ENCODE peak calls at places on chromosomes 3 and 15, in eight cellular contexts. One of them, this sample, is unnamed.

GRCh38 chr15:101088788-101089578 is 162.9 kb downstream of the CHSY1 start:
- DNase-seq in K562: peak; percentile 77
- DNase-seq in suprapubic skin: peak; percentile 77
- DNase-seq in vagina: no peak
- DNase-seq in Panc1: peak; percentile 15
- DNase-seq in spleen: peak; percentile 96
- DNase-seq in esophagus muscularis mucosa: no peak
- DNase-seq in GM23338: peak; percentile 75
- DNase-seq in this sample: peak; percentile 84

GRCh38 chr3:69143605-69144004 is 21.2 kb upstream of the LMOD3 start:
- DNase-seq in GM23338: peak; percentile 24
- DNase-seq in vagina: no peak
- DNase-seq in esophagus muscularis mucosa: no peak
- DNase-seq in spleen: no peak
- DNase-seq in K562: peak; percentile 7
- DNase-seq in Panc1: no peak
- DNase-seq in suprapubic skin: no peak
- DNase-seq in this sample: no peak

GRCh38 chr3:194971965-194972364 is 286.3 kb downstream of the FAM43A start:
- DNase-seq in vagina: peak; percentile 52
- DNase-seq in Panc1: no peak
- DNase-seq in suprapubic skin: no peak
- DNase-seq in K562: no peak
- DNase-seq in esophagus muscularis mucosa: peak; percentile 55
- DNase-seq in GM23338: peak; percentile 11
- DNase-seq in spleen: no peak
- DNase-seq in this sample: no peak

GRCh38 chr3:42696356-42697301 is 6.0 kb downstream of the HHATL start:
- DNase-seq in esophagus muscularis mucosa: no peak
- DNase-seq in K562: no peak
- DNase-seq in vagina: peak; percentile 90
- DNase-seq in spleen: no peak
- DNase-seq in suprapubic skin: no peak
- DNase-seq in Panc1: no peak
- DNase-seq in GM23338: no peak
- DNase-seq in this sample: peak; percentile 17

GRCh38 chr3:189967254-189967865 is 153.3 kb downstream of the P3H2 start:
- DNase-seq in Panc1: peak; percentile 75
- DNase-seq in vagina: no peak
- DNase-seq in K562: peak; percentile 29
- DNase-seq in spleen: no peak
- DNase-seq in suprapubic skin: no peak
- DNase-seq in esophagus muscularis mucosa: no peak
- DNase-seq in GM23338: peak; percentile 88
- DNase-seq in this sample: no peak

GRCh38 chr15:98650871-98651481 is 2.6 kb downstream of the IGF1R start:
- DNase-seq in vagina: no peak
- DNase-seq in esophagus muscularis mucosa: no peak
- DNase-seq in suprapubic skin: no peak
- DNase-seq in Panc1: no peak
- DNase-seq in K562: no peak
- DNase-seq in spleen: no peak
- DNase-seq in GM23338: no peak
- DNase-seq in this sample: peak; percentile 49

GRCh38 chr3:172501560-172501959 is 21.7 kb downstream of the TNFSF10 start:
- DNase-seq in vagina: no peak
- DNase-seq in K562: no peak
- DNase-seq in spleen: no peak
- DNase-seq in GM23338: no peak
- DNase-seq in suprapubic skin: no peak
- DNase-seq in esophagus muscularis mucosa: no peak
- DNase-seq in Panc1: no peak
- DNase-seq in this sample: no peak

GRCh38 chr3:172134352-172134751 is 95.0 kb downstream of the FNDC3B start:
- DNase-seq in suprapubic skin: no peak
- DNase-seq in vagina: no peak
- DNase-seq in Panc1: no peak
- DNase-seq in esophagus muscularis mucosa: no peak
- DNase-seq in K562: no peak
- DNase-seq in spleen: no peak
- DNase-seq in GM23338: no peak
- DNase-seq in this sample: no peak

GRCh38 chr15:74603789-74604705 is 11.6 kb upstream of the CLK3 start:
- DNase-seq in GM23338: no peak
- DNase-seq in Panc1: no peak
- DNase-seq in spleen: no peak
- DNase-seq in K562: no peak
- DNase-seq in suprapubic skin: no peak
- DNase-seq in vagina: no peak
- DNase-seq in esophagus muscularis mucosa: no peak
- DNase-seq in this sample: no peak

GRCh38 chr3:66033241-66034138 is 5.2 kb downstream of the MAGI1 start:
- DNase-seq in K562: no peak
- DNase-seq in suprapubic skin: no peak
- DNase-seq in spleen: no peak
- DNase-seq in esophagus muscularis mucosa: no peak
- DNase-seq in vagina: no peak
- DNase-seq in Panc1: no peak
- DNase-seq in GM23338: no peak
- DNase-seq in this sample: no peak

GRCh38 chr3:48628277-48629017 is 6.8 kb downstream of the SLC26A6 start:
- DNase-seq in GM23338: no peak
- DNase-seq in Panc1: no peak
- DNase-seq in esophagus muscularis mucosa: no peak
- DNase-seq in spleen: no peak
- DNase-seq in suprapubic skin: no peak
- DNase-seq in K562: no peak
- DNase-seq in vagina: no peak
- DNase-seq in this sample: no peak

GRCh38 chr3:52140792-52141191 is 13.4 kb downstream of the POC1A start:
- DNase-seq in spleen: peak; percentile 27
- DNase-seq in suprapubic skin: no peak
- DNase-seq in GM23338: no peak
- DNase-seq in vagina: no peak
- DNase-seq in K562: no peak
- DNase-seq in esophagus muscularis mucosa: no peak
- DNase-seq in Panc1: no peak
- DNase-seq in this sample: no peak

GRCh38 chr3:105614288-105615030 is 247.8 kb downstream of the ALCAM start:
- DNase-seq in vagina: no peak
- DNase-seq in GM23338: no peak
- DNase-seq in Panc1: no peak
- DNase-seq in esophagus muscularis mucosa: no peak
- DNase-seq in suprapubic skin: no peak
- DNase-seq in spleen: no peak
- DNase-seq in K562: peak; percentile 36
- DNase-seq in this sample: no peak

GRCh38 chr3:105619651-105620050 is 249.2 kb downstream of the CBLB start:
- DNase-seq in K562: no peak
- DNase-seq in GM23338: no peak
- DNase-seq in esophagus muscularis mucosa: no peak
- DNase-seq in suprapubic skin: no peak
- DNase-seq in Panc1: no peak
- DNase-seq in vagina: no peak
- DNase-seq in spleen: no peak
- DNase-seq in this sample: no peak

GRCh38 chr3:105618561-105618960 is 250.3 kb downstream of the CBLB start:
- DNase-seq in spleen: no peak
- DNase-seq in K562: no peak
- DNase-seq in GM23338: no peak
- DNase-seq in esophagus muscularis mucosa: no peak
- DNase-seq in Panc1: no peak
- DNase-seq in suprapubic skin: no peak
- DNase-seq in vagina: no peak
- DNase-seq in this sample: no peak

GRCh38 chr3:105615814-105616213 is 249.1 kb downstream of the ALCAM start:
- DNase-seq in esophagus muscularis mucosa: no peak
- DNase-seq in spleen: no peak
- DNase-seq in GM23338: no peak
- DNase-seq in suprapubic skin: no peak
- DNase-seq in Panc1: no peak
- DNase-seq in vagina: no peak
- DNase-seq in K562: no peak
- DNase-seq in this sample: no peak

DNA sequence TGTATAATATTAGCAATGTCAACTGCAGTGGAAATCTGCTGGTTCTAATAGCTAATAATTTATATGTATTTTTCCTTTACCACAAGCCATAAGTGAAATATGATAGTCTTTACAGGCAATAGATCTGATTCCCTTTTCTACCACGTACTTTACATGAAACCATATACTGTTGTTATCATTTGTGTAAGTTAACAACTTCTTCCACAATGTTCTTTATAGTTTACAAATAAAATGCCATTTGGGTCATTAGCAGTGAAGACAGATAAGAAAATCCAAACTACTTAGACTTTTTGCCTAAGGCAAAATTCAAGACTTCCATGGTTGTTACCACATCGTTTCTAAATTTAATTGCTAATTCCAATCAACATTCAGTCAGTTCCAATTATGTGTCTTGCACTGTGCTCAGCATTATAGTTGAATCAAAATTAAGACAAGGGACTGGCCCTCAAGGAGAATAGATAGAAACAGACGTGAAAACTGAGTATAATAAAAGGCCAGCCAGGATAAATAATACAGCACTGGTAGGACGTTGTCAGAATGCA is 249.7 kb downstream of the ALCAM start:
- DNase-seq in spleen: no peak
- DNase-seq in Panc1: no peak
- DNase-seq in GM23338: no peak
- DNase-seq in K562: no peak
- DNase-seq in esophagus muscularis mucosa: no peak
- DNase-seq in suprapubic skin: no peak
- DNase-seq in vagina: no peak
- DNase-seq in this sample: no peak
- TF ChIP-seq POLR2AphosphoS5 in spleen: no peak
- TF ChIP-seq POLR2AphosphoS5 in Panc1: no peak
- TF ChIP-seq POLR2AphosphoS5 in GM23338: no peak
- TF ChIP-seq POLR2AphosphoS5 in K562: no peak
- TF ChIP-seq POLR2AphosphoS5 in esophagus muscularis mucosa: no peak
- TF ChIP-seq POLR2AphosphoS5 in suprapubic skin: no peak
- TF ChIP-seq POLR2AphosphoS5 in vagina: no peak
- TF ChIP-seq POLR2AphosphoS5 in this sample: no peak

GRCh38 chr3:100634493-100635272 is 25.3 kb downstream of the ADGRG7 start:
- DNase-seq in vagina: no peak
- DNase-seq in suprapubic skin: no peak
- DNase-seq in GM23338: peak; percentile 18
- DNase-seq in Panc1: no peak
- DNase-seq in K562: no peak
- DNase-seq in spleen: no peak
- DNase-seq in esophagus muscularis mucosa: no peak
- DNase-seq in this sample: peak; percentile 57
- TF ChIP-seq CTCF in vagina: no peak
- TF ChIP-seq CTCF in suprapubic skin: no peak
- TF ChIP-seq CTCF in GM23338: no peak
- TF ChIP-seq CTCF in Panc1: peak; percentile 32
- TF ChIP-seq CTCF in K562: peak; percentile 36
- TF ChIP-seq CTCF in spleen: no peak
- TF ChIP-seq CTCF in esophagus muscularis mucosa: no peak
- TF ChIP-seq CTCF in this sample: no peak

DNA sequence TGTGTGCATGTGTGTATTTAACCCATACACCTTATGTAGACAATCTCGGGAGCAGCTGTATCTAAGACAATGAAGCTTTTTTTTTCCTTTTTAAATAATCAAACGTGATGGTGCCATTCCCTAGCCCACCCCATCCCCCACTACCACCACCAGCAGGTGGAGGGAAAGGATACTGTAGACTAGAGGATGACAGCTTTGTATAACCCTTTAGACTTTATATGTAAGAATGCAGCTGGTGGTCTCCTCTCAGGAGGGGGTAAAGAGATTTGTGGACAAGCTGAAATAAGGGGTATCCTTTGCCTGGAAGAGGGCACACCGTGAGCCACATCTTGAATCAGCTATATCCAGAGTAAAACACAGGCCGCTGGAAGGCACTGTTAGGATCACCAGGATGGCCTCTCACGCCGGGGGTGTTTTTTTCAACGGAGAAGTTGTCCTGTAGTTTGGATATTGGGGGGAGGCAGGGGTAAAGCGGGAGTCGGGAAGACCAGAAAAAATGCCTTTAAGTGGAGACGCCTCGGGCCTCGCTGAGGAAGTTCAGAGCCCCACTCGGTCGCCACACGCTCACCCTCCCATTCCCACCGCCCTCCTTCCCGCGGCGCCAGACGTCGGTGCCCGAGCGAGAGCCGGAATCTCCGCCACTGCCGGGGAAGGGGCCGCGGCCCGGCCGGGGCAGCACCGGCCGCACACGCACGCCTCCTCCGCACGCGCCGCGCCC is 1.0 kb downstream of the KPNA4 start:
- DNase-seq in suprapubic skin: peak; percentile 62
- DNase-seq in Panc1: no peak
- DNase-seq in GM23338: peak; percentile 48
- DNase-seq in K562: no peak
- DNase-seq in vagina: no peak
- DNase-seq in spleen: no peak
- DNase-seq in esophagus muscularis mucosa: no peak
- DNase-seq in this sample: no peak
- TF ChIP-seq POLR2AphosphoS5 in suprapubic skin: no peak
- TF ChIP-seq POLR2AphosphoS5 in Panc1: no peak
- TF ChIP-seq POLR2AphosphoS5 in GM23338: no peak
- TF ChIP-seq POLR2AphosphoS5 in K562: no peak
- TF ChIP-seq POLR2AphosphoS5 in vagina: no peak
- TF ChIP-seq POLR2AphosphoS5 in spleen: no peak
- TF ChIP-seq POLR2AphosphoS5 in esophagus muscularis mucosa: no peak
- TF ChIP-seq POLR2AphosphoS5 in this sample: no peak

DNA sequence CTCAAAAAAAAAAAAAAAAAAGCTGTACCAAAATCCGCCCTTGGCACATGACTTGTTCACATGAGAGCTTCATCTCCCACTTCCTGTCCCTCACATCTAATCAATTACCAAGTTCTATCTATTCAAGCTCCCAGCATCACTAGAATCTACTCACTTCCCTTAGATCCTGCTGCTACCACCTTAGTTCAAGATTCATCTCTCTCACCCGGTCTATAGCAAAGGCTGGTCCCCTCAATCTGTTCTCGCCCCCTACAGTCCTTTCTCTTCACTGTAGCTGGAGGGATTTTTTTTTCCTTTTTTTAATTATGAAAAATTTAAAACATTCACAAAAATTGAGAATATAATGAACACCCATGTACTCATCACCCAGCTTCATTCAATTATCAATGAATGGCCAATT is 16.7 kb upstream of the GPR160 start:
- DNase-seq in GM23338: peak; percentile 56
- DNase-seq in K562: no peak
- DNase-seq in suprapubic skin: no peak
- DNase-seq in Panc1: no peak
- DNase-seq in spleen: no peak
- DNase-seq in esophagus muscularis mucosa: no peak
- DNase-seq in vagina: no peak
- DNase-seq in this sample: no peak
- TF ChIP-seq CTCF in GM23338: peak; percentile 61
- TF ChIP-seq CTCF in K562: peak; percentile 10
- TF ChIP-seq CTCF in suprapubic skin: no peak
- TF ChIP-seq CTCF in Panc1: peak; percentile 20
- TF ChIP-seq CTCF in spleen: no peak
- TF ChIP-seq CTCF in esophagus muscularis mucosa: no peak
- TF ChIP-seq CTCF in vagina: no peak
- TF ChIP-seq CTCF in this sample: no peak

GRCh38 chr3:78645628-78646310 is 1122.0 kb downstream of the ROBO1 start:
- DNase-seq in Panc1: peak; percentile 45
- DNase-seq in K562: peak; percentile 32
- DNase-seq in GM23338: peak; percentile 91
- DNase-seq in suprapubic skin: no peak
- DNase-seq in vagina: no peak
- DNase-seq in esophagus muscularis mucosa: no peak
- DNase-seq in spleen: no peak
- DNase-seq in this sample: no peak
- TF ChIP-seq POLR2AphosphoS5 in Panc1: no peak
- TF ChIP-seq POLR2AphosphoS5 in K562: no peak
- TF ChIP-seq POLR2AphosphoS5 in GM23338: no peak
- TF ChIP-seq POLR2AphosphoS5 in suprapubic skin: no peak
- TF ChIP-seq POLR2AphosphoS5 in vagina: no peak
- TF ChIP-seq POLR2AphosphoS5 in esophagus muscularis mucosa: no peak
- TF ChIP-seq POLR2AphosphoS5 in spleen: no peak
- TF ChIP-seq POLR2AphosphoS5 in this sample: no peak